ENCODE peak calls at places on chromosome 7, in five cellular contexts. E is neuronal stem cell, V is H1, M is mesenchymal stem cell, U is trophoblast cell. F is an unnamed sample.

GRCh38 chr7:128831178-128831993 is 1.2 kb downstream of the FLNC start:
- DNase-seq in V (peak; percentile 83), E (peak; percentile 72), M (peak; percentile 71), U (peak; percentile 14), F (peak; percentile 73)

GRCh38 chr7:151665363-151665762 is 145.7 kb upstream of the RHEB start:
- DNase-seq in V (no peak), M (peak; percentile 90), E (no peak), U (peak; percentile 64), F (no peak)

GRCh38 chr7:148151778-148152177 is 438.8 kb upstream of the C7orf33 start:
- DNase-seq in E (no peak), M (no peak), U (no peak), V (no peak), F (no peak)

GRCh38 chr7:17530741-17531417 is 232.4 kb downstream of the AHR start:
- DNase-seq in U (peak; percentile 26), M (no peak), V (no peak), E (no peak), F (no peak)

GRCh38 chr7:16345979-16346958 is 75.1 kb downstream of the CRPPA start:
- DNase-seq in V (no peak), U (peak; percentile 36), M (peak; percentile 70), E (no peak), F (no peak)

GRCh38 chr7:64874562-64875250 is 28.4 kb upstream of the ZNF273 start:
- DNase-seq in V (peak; percentile 27), M (no peak), U (no peak), E (no peak), F (no peak)

GRCh38 chr7:121151663-121152344 is 163.3 kb downstream of the CPED1 start:
- DNase-seq in M (no peak), U (no peak), E (no peak), V (no peak), F (no peak)

GRCh38 chr7:70361821-70362220 is 763.5 kb downstream of the AUTS2 start:
- DNase-seq in V (no peak), M (no peak), E (no peak), U (no peak), F (no peak)

GRCh38 chr7:116528008-116528789 is 3.4 kb downstream of the CAV1 start:
- DNase-seq in E (no peak), V (no peak), U (peak; percentile 77), M (peak; percentile 98), F (no peak)

GRCh38 chr7:27647052-27647451 is 15.6 kb downstream of the HIBADH start:
- DNase-seq in V (no peak), U (peak; percentile 90), E (no peak), M (peak; percentile 80), F (no peak)

GRCh38 chr7:29091722-29092121 is 54.6 kb downstream of the CPVL start:
- DNase-seq in U (no peak), M (peak; percentile 12), V (no peak), E (no peak), F (no peak)

GRCh38 chr7:45269192-45269591 is 111.6 kb downstream of the RAMP3 start:
- DNase-seq in V (no peak), E (no peak), U (no peak), M (no peak), F (no peak)

GRCh38 chr7:149714910-149715471 is 58.4 kb downstream of the ZNF467 start:
- DNase-seq in E (no peak), V (no peak), U (peak; percentile 54), M (peak; percentile 33), F (no peak)

GRCh38 chr7:157800281-157800680 is 463.5 kb downstream of the DNAJB6 start:
- DNase-seq in E (no peak), V (no peak), U (no peak), M (no peak), F (no peak)

GRCh38 chr7:137867289-137867688 is 20.5 kb upstream of the DGKI start:
- DNase-seq in E (no peak), M (no peak), U (no peak), V (no peak), F (no peak)

GRCh38 chr7:19128856-19129255 is 11.4 kb upstream of the TWIST1 start:
- DNase-seq in M (no peak), E (no peak), U (no peak), V (no peak), F (no peak)

GRCh38 chr7:131829911-131830310 is 273.5 kb upstream of the PODXL start:
- DNase-seq in V (peak; percentile 80), M (no peak), E (no peak), U (no peak), F (peak; percentile 90)

GRCh38 chr7:14739496-14740185 is 162.9 kb downstream of the DGKB start:
- DNase-seq in V (no peak), U (no peak), E (no peak), M (no peak), F (no peak)

GRCh38 chr7:95263803-95264202 is 60.5 kb downstream of the PON1 start:
- DNase-seq in U (no peak), E (no peak), V (no peak), M (no peak), F (no peak)

GRCh38 chr7:30721211-30721610 is 30.7 kb upstream of the INMT start:
- DNase-seq in E (no peak), M (no peak), U (no peak), V (no peak), F (no peak)

GRCh38 chr7:85285502-85285901 is 98.6 kb upstream of the SEMA3D start:
- DNase-seq in E (no peak), V (no peak), M (no peak), U (no peak), F (no peak)

GRCh38 chr7:27170936-27171635 is 3.0 kb downstream of the HOXA10 start:
- DNase-seq in V (peak; percentile 48), E (no peak), M (peak; percentile 52), U (no peak), F (peak; percentile 55)

GRCh38 chr7:149558149-149558861 is 60.7 kb upstream of the ZNF746 start:
- DNase-seq in V (no peak), U (no peak), E (no peak), M (no peak), F (no peak)

GRCh38 chr7:157687845-157688244 is 351.0 kb downstream of the DNAJB6 start:
- DNase-seq in U (no peak), E (no peak), M (no peak), V (no peak), F (peak; percentile 5)

GRCh38 chr7:22194633-22195273 is 162.2 kb downstream of the RAPGEF5 start:
- DNase-seq in V (no peak), U (no peak), E (no peak), M (no peak), F (no peak)

GRCh38 chr7:1253591-1254207 is 21.0 kb downstream of the UNCX start:
- DNase-seq in V (no peak), U (no peak), E (no peak), M (no peak), F (no peak)

GRCh38 chr7:83058667-83059066 is 104.0 kb downstream of the PCLO start:
- DNase-seq in V (no peak), E (no peak), M (no peak), U (no peak), F (no peak)
- H2BK12ac ChIP-seq in V (no peak overlapping the region), E (no peak overlapping the region), M (no peak overlapping the region), U (no peak overlapping the region), F (no peak overlapping the region)

GRCh38 chr7:139829654-139830130 is 628 bp downstream of the TBXAS1 start:
- DNase-seq in V (no peak), M (no peak), E (no peak), U (no peak), F (no peak)
- H3K14ac ChIP-seq in V (no peak overlapping the region), M (no peak overlapping the region), E (no peak overlapping the region), U (no peak overlapping the region), F (no peak overlapping the region)

GRCh38 chr7:92827464-92827863 is 8.9 kb downstream of the CDK6 start:
- DNase-seq in V (no peak), E (no peak), M (no peak), U (no peak), F (no peak)

GRCh38 chr7:92826258-92827004 is 9.9 kb downstream of the CDK6 start:
- DNase-seq in M (no peak), U (no peak), E (no peak), V (no peak), F (no peak)

GRCh38 chr7:92823042-92823441 is 13.3 kb downstream of the CDK6 start:
- DNase-seq in M (no peak), V (no peak), U (no peak), E (no peak), F (no peak)

GRCh38 chr7:92824450-92824849 is 11.9 kb downstream of the CDK6 start:
- DNase-seq in E (no peak), M (no peak), U (no peak), V (no peak), F (no peak)

GRCh38 chr7:92824901-92825480 is 11.4 kb downstream of the CDK6 start:
- DNase-seq in E (no peak), V (no peak), M (no peak), U (no peak), F (no peak)
- H2BK12ac ChIP-seq in E (no peak overlapping the region), V (no peak overlapping the region), M (no peak overlapping the region), U (no peak overlapping the region), F (no peak overlapping the region)

GRCh38 chr7:99201027-99201426 is 6.9 kb downstream of the KPNA7 start:
- DNase-seq in U (peak; percentile 94), V (no peak), E (no peak), M (peak; percentile 77), F (no peak)
- H3K14ac ChIP-seq in U (no peak overlapping the region), V (no peak overlapping the region), E (no peak overlapping the region), M (no peak overlapping the region), F (no peak overlapping the region)

GRCh38 chr7:50411333-50412028 is 38.7 kb downstream of the FIGNL1 start:
- DNase-seq in V (no peak), U (no peak), E (no peak), M (no peak), F (no peak)
- H2BK12ac ChIP-seq in V (no peak overlapping the region), U (no peak overlapping the region), E (no peak overlapping the region), M (no peak overlapping the region), F (no peak overlapping the region)

GRCh38 chr7:82696631-82697030 is 253.1 kb upstream of the CACNA2D1 start:
- DNase-seq in E (no peak), U (peak; percentile 81), M (no peak), V (no peak), F (no peak)
- H3K14ac ChIP-seq in E (no peak overlapping the region), U (no peak overlapping the region), M (no peak overlapping the region), V (no peak overlapping the region), F (no peak overlapping the region)

GRCh38 chr7:44162179-44162578 is 21.0 kb upstream of the MYL7 start:
- DNase-seq in M (no peak), U (peak; percentile 22), E (no peak), V (no peak), F (no peak)
- H2BK12ac ChIP-seq in M (no peak overlapping the region), U (peak overlapping the region; percentile 27), E (no peak overlapping the region), V (no peak overlapping the region), F (no peak overlapping the region)